ENCODE peak calls at places on chromosomes 16 and 17, in six cellular contexts. One of them, this sample, is unnamed.

GRCh38 chr16:69223882-69224281 is 36.9 kb downstream of the SNTB2 start:
- DNase-seq in foreskin fibroblast: peak
- DNase-seq in Ammon's horn: no peak
- DNase-seq in RWPE1: no peak
- DNase-seq in left ventricle myocardium superior: no peak
- DNase-seq in activated CD4-positive, CD25-positive, alpha-beta regulatory T cell: no peak
- DNase-seq in this sample: no peak

GRCh38 chr16:15054357-15055140 is 1.3 kb downstream of the NTAN1 start:
- DNase-seq in foreskin fibroblast: no peak
- DNase-seq in Ammon's horn: no peak
- DNase-seq in RWPE1: no peak
- DNase-seq in left ventricle myocardium superior: no peak
- DNase-seq in activated CD4-positive, CD25-positive, alpha-beta regulatory T cell: no peak
- DNase-seq in this sample: no peak

GRCh38 chr17:2230877-2231276 is 72.7 kb downstream of the SMG6 start:
- DNase-seq in foreskin fibroblast: no peak
- DNase-seq in Ammon's horn: no peak
- DNase-seq in RWPE1: no peak
- DNase-seq in left ventricle myocardium superior: no peak
- DNase-seq in activated CD4-positive, CD25-positive, alpha-beta regulatory T cell: no peak
- DNase-seq in this sample: no peak

GRCh38 chr16:87226926-87227650 is 90.1 kb downstream of the C16orf95 start:
- DNase-seq in foreskin fibroblast: peak
- DNase-seq in Ammon's horn: no peak
- DNase-seq in RWPE1: no peak
- DNase-seq in left ventricle myocardium superior: no peak
- DNase-seq in activated CD4-positive, CD25-positive, alpha-beta regulatory T cell: no peak
- DNase-seq in this sample: no peak

GRCh38 chr17:2931901-2932300 is 131.5 kb downstream of the OR1D5 start:
- DNase-seq in foreskin fibroblast: no peak
- DNase-seq in Ammon's horn: no peak
- DNase-seq in RWPE1: no peak
- DNase-seq in left ventricle myocardium superior: no peak
- DNase-seq in activated CD4-positive, CD25-positive, alpha-beta regulatory T cell: no peak
- DNase-seq in this sample: no peak

GRCh38 chr16:87244646-87245197 is 72.5 kb downstream of the C16orf95 start:
- DNase-seq in foreskin fibroblast: no peak
- DNase-seq in Ammon's horn: no peak
- DNase-seq in RWPE1: no peak
- DNase-seq in left ventricle myocardium superior: no peak
- DNase-seq in activated CD4-positive, CD25-positive, alpha-beta regulatory T cell: no peak
- DNase-seq in this sample: no peak

GRCh38 chr16:46736695-46737094 is 11.4 kb downstream of the MYLK3 start:
- DNase-seq in foreskin fibroblast: no peak
- DNase-seq in Ammon's horn: no peak
- DNase-seq in RWPE1: no peak
- DNase-seq in left ventricle myocardium superior: no peak
- DNase-seq in activated CD4-positive, CD25-positive, alpha-beta regulatory T cell: no peak
- DNase-seq in this sample: no peak

GRCh38 chr17:40535924-40536717 is 29.2 kb downstream of the CCR7 start:
- DNase-seq in foreskin fibroblast: no peak
- DNase-seq in Ammon's horn: no peak
- DNase-seq in RWPE1: no peak
- DNase-seq in left ventricle myocardium superior: no peak
- DNase-seq in activated CD4-positive, CD25-positive, alpha-beta regulatory T cell: no peak
- DNase-seq in this sample: no peak

GRCh38 chr17:17682737-17683675 is 1.7 kb downstream of the RAI1 start:
- DNase-seq in foreskin fibroblast: peak
- DNase-seq in Ammon's horn: peak
- DNase-seq in RWPE1: no peak
- DNase-seq in left ventricle myocardium superior: peak
- DNase-seq in activated CD4-positive, CD25-positive, alpha-beta regulatory T cell: peak
- DNase-seq in this sample: peak

GRCh38 chr16:85491798-85492616 is 121.1 kb upstream of the GSE1 start:
- DNase-seq in foreskin fibroblast: no peak
- DNase-seq in Ammon's horn: peak
- DNase-seq in RWPE1: peak
- DNase-seq in left ventricle myocardium superior: peak
- DNase-seq in activated CD4-positive, CD25-positive, alpha-beta regulatory T cell: no peak
- DNase-seq in this sample: no peak

GRCh38 chr17:58327363-58328194 is 1.0 kb downstream of the TSPOAP1 start:
- DNase-seq in foreskin fibroblast: no peak
- DNase-seq in Ammon's horn: no peak
- DNase-seq in RWPE1: no peak
- DNase-seq in left ventricle myocardium superior: peak
- DNase-seq in activated CD4-positive, CD25-positive, alpha-beta regulatory T cell: no peak
- DNase-seq in this sample: no peak

GRCh38 chr17:5873781-5874180 is 196.4 kb upstream of the WSCD1 start:
- DNase-seq in foreskin fibroblast: no peak
- DNase-seq in Ammon's horn: no peak
- DNase-seq in RWPE1: no peak
- DNase-seq in left ventricle myocardium superior: no peak
- DNase-seq in activated CD4-positive, CD25-positive, alpha-beta regulatory T cell: no peak
- DNase-seq in this sample: no peak

GRCh38 chr17:39597372-39598046 is 10.2 kb downstream of the NEUROD2 start:
- DNase-seq in foreskin fibroblast: no peak
- DNase-seq in Ammon's horn: peak
- DNase-seq in RWPE1: no peak
- DNase-seq in left ventricle myocardium superior: no peak
- DNase-seq in activated CD4-positive, CD25-positive, alpha-beta regulatory T cell: no peak
- DNase-seq in this sample: no peak

GRCh38 chr17:55845385-55845784 is 94.5 kb downstream of the PCTP start:
- DNase-seq in foreskin fibroblast: peak
- DNase-seq in Ammon's horn: peak
- DNase-seq in RWPE1: peak
- DNase-seq in left ventricle myocardium superior: peak
- DNase-seq in activated CD4-positive, CD25-positive, alpha-beta regulatory T cell: no peak
- DNase-seq in this sample: peak

GRCh38 chr17:59094921-59095530 is 11.7 kb downstream of the TRIM37 start:
- DNase-seq in foreskin fibroblast: no peak
- DNase-seq in Ammon's horn: no peak
- DNase-seq in RWPE1: no peak
- DNase-seq in left ventricle myocardium superior: no peak
- DNase-seq in activated CD4-positive, CD25-positive, alpha-beta regulatory T cell: no peak
- DNase-seq in this sample: peak

GRCh38 chr16:81493755-81494433 is 49.3 kb downstream of the CMIP start:
- DNase-seq in foreskin fibroblast: peak
- DNase-seq in Ammon's horn: no peak
- DNase-seq in RWPE1: peak
- DNase-seq in left ventricle myocardium superior: no peak
- DNase-seq in activated CD4-positive, CD25-positive, alpha-beta regulatory T cell: no peak
- DNase-seq in this sample: peak

GRCh38 chr16:12545792-12546342 is 257.8 kb downstream of the CPPED1 start:
- DNase-seq in foreskin fibroblast: no peak
- DNase-seq in Ammon's horn: no peak
- DNase-seq in RWPE1: no peak
- DNase-seq in left ventricle myocardium superior: no peak
- DNase-seq in activated CD4-positive, CD25-positive, alpha-beta regulatory T cell: no peak
- DNase-seq in this sample: no peak

GRCh38 chr16:54280751-54281150 is 5.8 kb downstream of the IRX3 start:
- DNase-seq in foreskin fibroblast: no peak
- DNase-seq in Ammon's horn: no peak
- DNase-seq in RWPE1: peak
- DNase-seq in left ventricle myocardium superior: no peak
- DNase-seq in activated CD4-positive, CD25-positive, alpha-beta regulatory T cell: no peak
- DNase-seq in this sample: no peak

GRCh38 chr16:88264641-88265285 is 118.0 kb upstream of the ZNF469 start:
- DNase-seq in foreskin fibroblast: peak
- DNase-seq in Ammon's horn: no peak
- DNase-seq in RWPE1: peak
- DNase-seq in left ventricle myocardium superior: peak
- DNase-seq in activated CD4-positive, CD25-positive, alpha-beta regulatory T cell: peak
- DNase-seq in this sample: peak

GRCh38 chr17:57906910-57907309 is 48.3 kb downstream of the CUEDC1 start:
- DNase-seq in foreskin fibroblast: no peak
- DNase-seq in Ammon's horn: peak
- DNase-seq in RWPE1: no peak
- DNase-seq in left ventricle myocardium superior: peak
- DNase-seq in activated CD4-positive, CD25-positive, alpha-beta regulatory T cell: no peak
- DNase-seq in this sample: no peak

GRCh38 chr16:82031116-82032084 is 3.7 kb upstream of the HSD17B2 start:
- DNase-seq in foreskin fibroblast: peak
- DNase-seq in Ammon's horn: peak
- DNase-seq in RWPE1: peak
- DNase-seq in left ventricle myocardium superior: no peak
- DNase-seq in activated CD4-positive, CD25-positive, alpha-beta regulatory T cell: no peak
- DNase-seq in this sample: peak